ENCODE peak calls at places on chromosomes 7 and 10, in ten cellular contexts. Z is memory B cell, J is Peyer's patch, C is DMS153, Y is RPMI7951, R is NCI-H1417, B is left cardiac atrium, A is tibial artery, S is NCI-H1105 treated with DMSO at 0.1 percent for 48 hours, Q is NCI-H2171. U is an unnamed sample.

GRCh38 chr7:74083928-74084721 is 521 bp downstream of the LIMK1 start:
- DNase-seq in A (peak; percentile 73), B (no peak), Z (no peak), S (no peak), C (no peak), R (peak; percentile 78), Y (peak; percentile 82), J (peak; percentile 71), Q (peak; percentile 44), U (no peak)

GRCh38 chr7:29987083-29987482 is 2.5 kb downstream of the SCRN1 start:
- DNase-seq in A (no peak), C (no peak), R (no peak), B (no peak), Y (peak; percentile 65), Z (no peak), J (no peak), S (no peak), Q (no peak), U (no peak)

GRCh38 chr7:98399462-98399861 is 1.4 kb downstream of the BAIAP2L1 start:
- DNase-seq in Y (no peak), Q (no peak), B (no peak), S (no peak), J (no peak), Z (no peak), C (no peak), R (no peak), A (no peak), U (no peak)

GRCh38 chr7:1943933-1944618 is 274.0 kb downstream of the ELFN1 start:
- DNase-seq in Z (no peak), R (no peak), J (no peak), Y (no peak), Q (no peak), B (peak; percentile 9), S (no peak), C (no peak), A (no peak), U (no peak)

GRCh38 chr7:140586517-140586916 is 54.1 kb downstream of the DENND2A start:
- DNase-seq in B (no peak), C (no peak), Y (no peak), Q (no peak), J (no peak), A (no peak), R (no peak), S (no peak), Z (no peak), U (no peak)

GRCh38 chr7:94115316-94115715 is 111.2 kb upstream of the BET1 start:
- DNase-seq in J (no peak), Z (no peak), Q (no peak), B (no peak), S (no peak), Y (peak; percentile 25), A (no peak), R (no peak), C (no peak), U (no peak)

GRCh38 chr7:116876664-116877442 is 14.5 kb downstream of the CAPZA2 start:
- DNase-seq in B (peak; percentile 85), R (no peak), A (no peak), Y (no peak), Z (no peak), Q (no peak), J (no peak), S (no peak), C (no peak), U (no peak)

GRCh38 chr7:2665359-2665791 is 22.6 kb upstream of the AMZ1 start:
- DNase-seq in Z (no peak), J (no peak), A (no peak), Q (no peak), C (no peak), R (no peak), Y (peak; percentile 42), B (peak; percentile 35), S (no peak), U (no peak)

GRCh38 chr7:54111850-54112249 is 430.3 kb upstream of the VSTM2A start:
- DNase-seq in Q (no peak), Z (no peak), B (no peak), R (no peak), J (no peak), S (no peak), C (no peak), A (no peak), Y (peak; percentile 29), U (no peak)

GRCh38 chr7:151794508-151795167 is 82.3 kb downstream of the PRKAG2 start:
- DNase-seq in S (no peak), Y (no peak), J (no peak), Z (no peak), C (no peak), Q (no peak), A (no peak), R (no peak), B (no peak), U (no peak)

GRCh38 chr7:74396993-74397392 is 56.7 kb upstream of the GTF2IRD1 start:
- DNase-seq in Q (no peak), Z (no peak), R (no peak), S (no peak), J (no peak), A (no peak), C (no peak), B (no peak), Y (no peak), U (no peak)

GRCh38 chr7:74020396-74020795 is 7.6 kb upstream of the ELN start:
- DNase-seq in S (no peak), J (no peak), Z (no peak), R (peak; percentile 23), Y (peak; percentile 85), C (no peak), Q (no peak), A (no peak), B (no peak), U (no peak)

GRCh38 chr10:70146489-70147488 is at the start of gene TYSND1:
- DNase-seq in R (peak; percentile 93), A (peak; percentile 98), S (peak; percentile 93), B (peak; percentile 98), Z (peak; percentile 87), Q (peak; percentile 93), J (peak; percentile 95), C (peak; percentile 98), Y (peak; percentile 97), U (peak; percentile 88)

GRCh38 chr7:93894426-93894825 is 3.9 kb upstream of the TFPI2 start:
- DNase-seq in Z (no peak), B (no peak), Y (peak; percentile 58), J (no peak), S (no peak), A (no peak), Q (no peak), R (no peak), C (no peak), U (no peak)

GRCh38 chr7:142553216-142553615 is 196.1 kb upstream of the PRSS1 start:
- DNase-seq in R (no peak), Y (peak; percentile 20), B (no peak), S (no peak), J (no peak), C (no peak), Z (no peak), Q (no peak), A (no peak), U (no peak)

GRCh38 chr7:665251-665650 is 61.2 kb upstream of the DNAAF5 start:
- DNase-seq in C (no peak), S (no peak), R (no peak), Z (no peak), A (peak; percentile 66), Y (no peak), Q (no peak), B (no peak), J (no peak), U (no peak)

GRCh38 chr10:77036993-77037734 is 600.4 kb downstream of the KCNMA1 start:
- DNase-seq in C (peak; percentile 53), Q (no peak), R (no peak), Z (no peak), A (no peak), J (no peak), S (peak; percentile 45), Y (peak; percentile 24), B (no peak), U (no peak)

GRCh38 chr7:40747856-40748255 is 613.1 kb downstream of the SUGCT start:
- DNase-seq in C (no peak), R (no peak), S (no peak), Z (no peak), A (no peak), B (no peak), J (no peak), Q (no peak), Y (peak; percentile 71), U (no peak)

GRCh38 chr10:87764072-87764934 is 53.7 kb downstream of the ATAD1 start:
- DNase-seq in A (no peak), R (no peak), B (no peak), C (no peak), Z (no peak), S (no peak), Q (no peak), J (no peak), Y (no peak), U (no peak)

GRCh38 chr10:105742184-105742583 is 1101.1 kb downstream of the SORCS3 start:
- DNase-seq in J (no peak), B (no peak), Y (peak; percentile 10), R (no peak), S (no peak), Q (no peak), A (no peak), Z (no peak), C (no peak), U (no peak)

GRCh38 chr10:127313996-127314700 is 117.8 kb upstream of the INSYN2A start:
- DNase-seq in Q (no peak), C (no peak), A (no peak), R (no peak), Y (peak; percentile 46), B (no peak), S (no peak), J (no peak), Z (no peak), U (no peak)

GRCh38 chr7:27825890-27826289 is 85.9 kb downstream of the TAX1BP1 start:
- DNase-seq in Q (no peak), R (no peak), A (no peak), C (no peak), S (no peak), Z (no peak), Y (no peak), B (no peak), J (no peak), U (no peak)

GRCh38 chr10:102065561-102066420 is 642 bp downstream of the HPS6 start:
- DNase-seq in S (no peak), A (peak; percentile 71), Q (no peak), Z (no peak), C (no peak), B (peak; percentile 47), J (peak; percentile 40), R (no peak), Y (peak; percentile 31), U (peak; percentile 33)

GRCh38 chr7:111867348-111867931 is 305.1 kb upstream of the IMMP2L start:
- DNase-seq in Y (no peak), Q (no peak), J (no peak), Z (no peak), R (no peak), A (no peak), B (no peak), S (no peak), C (no peak), U (no peak)

GRCh38 chr10:96287392-96288105 is 16.2 kb upstream of the BLNK start:
- DNase-seq in A (no peak), B (no peak), S (peak; percentile 63), R (peak; percentile 38), Z (peak; percentile 40), C (no peak), Q (no peak), J (peak; percentile 48), Y (peak; percentile 7), U (no peak)

GRCh38 chr7:45013465-45013967 is 13.5 kb downstream of the CCM2 start:
- DNase-seq in S (no peak), J (no peak), C (no peak), A (no peak), Z (no peak), Y (no peak), R (no peak), B (no peak), Q (no peak), U (no peak)

GRCh38 chr10:106819490-106819889 is 345.0 kb downstream of the SORCS1 start:
- DNase-seq in C (no peak), S (no peak), Q (no peak), Y (no peak), R (no peak), J (no peak), B (no peak), A (no peak), Z (no peak), U (no peak)